ENCODE peak calls at places on chromosomes 16 and 17, in five cellular contexts. R, H, A, N and D are unnamed samples.

GRCh38 chr16:25264599-25264998 is 7.0 kb upstream of the ZKSCAN2 start:
- DNase-seq in R (peak; percentile 47), A (no peak), N (no peak), H (peak; percentile 24), D (no peak)

GRCh38 chr17:39904990-39905288 is 13.5 kb downstream of the GSDMB start:
- DNase-seq in R (no peak), A (no peak), H (no peak), N (no peak), D (no peak)

GRCh38 chr17:44820631-44821196 is 9.4 kb downstream of the GJC1 start:
- DNase-seq in N (no peak), R (no peak), H (peak; percentile 92), A (no peak), D (no peak)

GRCh38 chr16:66487580-66488235 is 60.6 kb downstream of the BEAN1 start:
- DNase-seq in N (peak; percentile 40), A (no peak), R (no peak), H (no peak), D (no peak)

GRCh38 chr17:14427914-14428639 is 127.2 kb downstream of the HS3ST3B1 start:
- DNase-seq in A (no peak), N (peak; percentile 79), R (peak; percentile 89), H (no peak), D (peak; percentile 55)

GRCh38 chr16:86016201-86016965 is 117.4 kb downstream of the IRF8 start:
- DNase-seq in N (peak; percentile 71), A (peak; percentile 47), R (peak; percentile 48), H (peak; percentile 74), D (no peak)

GRCh38 chr17:74631468-74632195 is 8.1 kb upstream of the CD300E start:
- DNase-seq in R (no peak), A (peak; percentile 40), H (no peak), N (no peak), D (no peak)

GRCh38 chr17:61235001-61235820 is 164.4 kb upstream of the TBX2 start:
- DNase-seq in R (no peak), N (no peak), A (no peak), H (no peak), D (no peak)

GRCh38 chr16:3401719-3402397 is 843 bp downstream of the ZNF174 start:
- DNase-seq in A (no peak), R (peak; percentile 35), H (no peak), N (no peak), D (no peak)

GRCh38 chr17:70855401-70856054 is 686.2 kb downstream of the KCNJ2 start:
- DNase-seq in H (peak; percentile 39), R (no peak), A (no peak), N (no peak), D (no peak)

GRCh38 chr16:82070656-82071369 is 35.8 kb downstream of the HSD17B2 start:
- DNase-seq in H (peak; percentile 47), R (no peak), A (no peak), N (no peak), D (no peak)

GRCh38 chr17:10516638-10517037 is 1.7 kb downstream of the MYH1 start:
- DNase-seq in A (no peak), H (no peak), N (no peak), R (no peak), D (no peak)

GRCh38 chr17:5237541-5238016 is 2.9 kb upstream of the SCIMP start:
- DNase-seq in H (peak; percentile 78), A (peak; percentile 69), N (peak; percentile 88), R (peak; percentile 42), D (peak; percentile 63)

GRCh38 chr16:67169642-67170167 is 633 bp upstream of the NOL3 start:
- DNase-seq in A (no peak), R (peak; percentile 49), N (no peak), H (peak; percentile 32), D (no peak)

GRCh38 chr17:65039349-65039988 is 17.1 kb downstream of the GNA13 start:
- DNase-seq in H (no peak), A (no peak), R (no peak), N (peak; percentile 74), D (no peak)

GRCh38 chr17:41793749-41794602 is 7.5 kb upstream of the JUP start:
- DNase-seq in R (no peak), N (peak; percentile 59), H (no peak), A (no peak), D (no peak)

GRCh38 chr16:31138621-31139578 is 3.4 kb upstream of the PRSS8 start:
- DNase-seq in A (peak; percentile 92), N (peak; percentile 90), H (peak; percentile 66), R (no peak), D (no peak)

GRCh38 chr17:78235885-78236284 is 4.5 kb downstream of the TMEM235 start:
- DNase-seq in R (no peak), N (no peak), H (no peak), A (no peak), D (no peak)

GRCh38 chr16:22008215-22009142 is 568 bp downstream of the MOSMO start:
- DNase-seq in A (peak; percentile 67), H (no peak), N (peak; percentile 50), R (peak; percentile 33), D (peak; percentile 28)

GRCh38 chr16:20291807-20292206 is 35.5 kb downstream of the GP2 start:
- DNase-seq in A (no peak), H (no peak), R (no peak), N (no peak), D (no peak)

GRCh38 chr17:43467981-43468541 is 15.7 kb upstream of the DHX8 start:
- DNase-seq in H (peak; percentile 79), A (no peak), N (no peak), R (no peak), D (no peak)

GRCh38 chr16:4404247-4404966 is 12.0 kb downstream of the CORO7 start:
- DNase-seq in H (peak; percentile 54), R (peak; percentile 49), N (peak; percentile 41), A (peak; percentile 69), D (no peak)

GRCh38 chr17:34313164-34313563 is 6.1 kb upstream of the CCL8 start:
- DNase-seq in R (no peak), N (no peak), H (peak; percentile 78), A (no peak), D (no peak)

DNA sequence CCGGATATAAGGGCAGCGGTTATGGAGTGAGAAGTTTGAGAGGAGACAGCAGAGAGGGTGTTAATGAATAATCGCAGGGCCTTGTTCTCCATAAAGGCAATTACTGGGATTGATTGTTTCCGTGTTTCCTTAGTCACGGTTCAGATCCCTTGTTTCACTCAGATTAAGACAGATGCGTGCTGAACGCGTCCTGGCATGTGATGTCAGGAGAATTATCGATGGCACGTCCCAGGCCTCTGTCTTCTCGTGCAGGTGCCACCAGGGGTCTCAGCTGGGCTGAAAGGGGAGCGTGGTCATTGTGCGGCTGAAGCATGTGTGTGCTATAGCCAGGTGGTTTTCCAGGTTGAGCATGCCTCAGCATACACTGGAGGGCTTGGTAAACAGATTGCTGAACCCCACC is 142.4 kb upstream of the NOL11 start:
- DNase-seq in A (no peak), N (peak; percentile 53), H (no peak), R (no peak), D (no peak)
- TF ChIP-seq CTCF in A (no peak), N (no peak), H (no peak), R (no peak), D (no peak)

GRCh38 chr16:87746178-87746577 is 19.6 kb downstream of the KLHDC4 start:
- DNase-seq in A (no peak), R (no peak), H (no peak), N (no peak), D (no peak)

GRCh38 chr16:87742781-87743490 is 22.9 kb downstream of the KLHDC4 start:
- DNase-seq in N (no peak), H (no peak), R (no peak), A (no peak), D (no peak)

GRCh38 chr16:87744750-87745514 is 20.9 kb downstream of the KLHDC4 start:
- DNase-seq in N (no peak), A (no peak), R (no peak), H (no peak), D (no peak)

GRCh38 chr16:87741700-87742415 is 23.9 kb downstream of the KLHDC4 start:
- DNase-seq in N (no peak), R (no peak), H (no peak), A (no peak), D (no peak)

GRCh38 chr16:87747626-87748025 is 18.2 kb downstream of the KLHDC4 start:
- DNase-seq in R (no peak), A (no peak), N (no peak), H (no peak), D (no peak)
- TF ChIP-seq CTCF in R (peak; percentile 11), A (no peak), N (no peak), H (no peak), D (no peak)

GRCh38 chr17:82524540-82524939 is 5.0 kb downstream of the FOXK2 start:
- DNase-seq in N (no peak), R (no peak), H (no peak), A (no peak), D (no peak)

GRCh38 chr17:82527893-82528292 is 8.4 kb downstream of the FOXK2 start:
- DNase-seq in H (no peak), A (no peak), R (no peak), N (no peak), D (no peak)

GRCh38 chr17:82528484-82529265 is 9.1 kb downstream of the FOXK2 start:
- DNase-seq in A (no peak), N (peak; percentile 73), H (no peak), R (no peak), D (no peak)

GRCh38 chr17:82529914-82530300 is 10.4 kb downstream of the FOXK2 start:
- DNase-seq in R (no peak), H (no peak), N (no peak), A (no peak), D (no peak)

GRCh38 chr17:82525712-82526111 is 6.2 kb downstream of the FOXK2 start:
- DNase-seq in A (no peak), N (no peak), H (no peak), R (no peak), D (no peak)
- TF ChIP-seq CTCF in A (no peak), N (no peak), H (no peak), R (no peak), D (no peak)

DNA sequence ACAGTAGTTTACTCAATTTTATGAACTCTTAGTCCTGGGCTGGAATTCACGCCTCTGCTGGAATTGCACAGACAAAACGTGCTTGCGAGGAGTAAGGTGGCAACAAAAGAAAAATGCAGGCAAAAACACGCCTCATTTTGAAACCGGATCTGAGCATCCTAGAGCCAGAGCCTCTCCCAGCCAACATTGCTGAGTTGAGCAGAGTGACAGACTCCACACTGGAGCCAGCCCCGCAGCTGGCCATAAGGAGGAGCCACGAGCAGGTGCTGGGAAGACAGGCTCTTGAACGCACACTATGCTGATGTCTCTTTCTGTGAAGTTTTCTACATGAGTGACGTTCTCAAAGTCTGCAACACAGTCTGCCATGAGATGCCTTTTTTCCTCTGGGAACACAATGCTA is 14.6 kb upstream of the HSBP1 start:
- DNase-seq in H (no peak), N (no peak), R (no peak), A (no peak), D (no peak)
- TF ChIP-seq CTCF in H (no peak), N (no peak), R (no peak), A (no peak), D (no peak)